ENCODE peak calls at places on chromosomes 12 and 14, in nine cellular contexts. Q is stimulated activated CD4-positive, alpha-beta T cell treated with anti-CD3 and anti-CD28 coated beads, Interleukin-4, amount 100 ng/mL, for 24 hours; G is amniotic epithelial cell; F is SJSA1; J is amygdala; Z is upper lobe of left lung; C is cardiac muscle cell; H is A172; B is activated T-cell treated with anti-CD3 and anti-CD28 coated beads, Interleukin-2, amount 50 U/mL, for 4 hours. R is an unnamed sample.

GRCh38 chr12:123363743-123364531 is 710 bp downstream of the SBNO1 start:
- DNase-seq in J (no peak), H (no peak), G (no peak), B (peak), Z (peak), C (peak), F (peak), Q (peak), R (peak)

GRCh38 chr12:113818278-113818677 is 147.8 kb downstream of the RBM19 start:
- DNase-seq in Z (no peak), F (no peak), C (no peak), B (no peak), G (no peak), H (no peak), Q (no peak), J (no peak), R (no peak)

GRCh38 chr14:53265025-53265424 is 111.9 kb upstream of the DDHD1 start:
- DNase-seq in F (no peak), C (no peak), Q (no peak), Z (no peak), H (no peak), G (peak), J (no peak), B (no peak), R (no peak)

GRCh38 chr12:121718653-121719239 is 6.2 kb downstream of the TMEM120B start:
- DNase-seq in Q (no peak), B (no peak), G (no peak), J (no peak), C (no peak), F (no peak), H (no peak), Z (no peak), R (no peak)

GRCh38 chr12:85457026-85457425 is 177.0 kb downstream of the ALX1 start:
- DNase-seq in C (no peak), G (no peak), Z (no peak), J (no peak), Q (no peak), F (no peak), H (no peak), B (no peak), R (no peak)

GRCh38 chr14:21269252-21270046 is at the start of gene HNRNPC:
- DNase-seq in B (peak), Z (peak), H (peak), J (peak), G (peak), C (peak), Q (peak), F (peak), R (peak)

GRCh38 chr12:27425306-27425705 is 21.2 kb upstream of the SMCO2 start:
- DNase-seq in B (no peak), J (no peak), C (peak), Q (no peak), F (no peak), Z (no peak), H (no peak), G (peak), R (no peak)

GRCh38 chr14:72810201-72810600 is 83.7 kb downstream of the DPF3 start:
- DNase-seq in B (peak), Q (peak), H (no peak), J (no peak), G (no peak), F (no peak), Z (no peak), C (no peak), R (no peak)

GRCh38 chr12:14907953-14908352 is 22.3 kb upstream of the MGP start:
- DNase-seq in Q (no peak), H (no peak), B (no peak), J (no peak), G (no peak), C (no peak), Z (no peak), F (no peak), R (no peak)

GRCh38 chr12:121957831-121958515 is 39.6 kb downstream of the CFAP251 start:
- DNase-seq in G (no peak), C (no peak), H (no peak), F (no peak), B (no peak), Z (no peak), J (no peak), Q (no peak), R (no peak)

GRCh38 chr12:51686727-51687126 is 95.7 kb downstream of the SCN8A start:
- DNase-seq in C (peak), Z (no peak), B (no peak), H (peak), G (peak), Q (no peak), J (no peak), F (no peak), R (no peak)

GRCh38 chr12:43282106-43282505 is 269.9 kb downstream of the ADAMTS20 start:
- DNase-seq in C (peak), Z (no peak), G (peak), H (peak), Q (no peak), J (no peak), B (no peak), F (no peak), R (no peak)

GRCh38 chr14:37566811-37567371 is 28.2 kb downstream of the FOXA1 start:
- DNase-seq in G (peak), F (no peak), C (peak), Z (no peak), B (no peak), H (peak), J (no peak), Q (no peak), R (no peak)

GRCh38 chr12:67419810-67420209 is 150.7 kb downstream of the CAND1 start:
- DNase-seq in G (no peak), Q (no peak), F (no peak), Z (no peak), J (no peak), H (no peak), C (no peak), B (no peak), R (no peak)

GRCh38 chr14:64513271-64513670 is 8.7 kb downstream of the ZBTB1 start:
- DNase-seq in Q (no peak), B (no peak), C (no peak), J (no peak), Z (no peak), F (no peak), G (no peak), H (no peak), R (no peak)

GRCh38 chr12:69903548-69903947 is 78.5 kb downstream of the MYRFL start:
- DNase-seq in G (no peak), C (no peak), F (no peak), H (no peak), J (no peak), Q (no peak), Z (no peak), B (no peak), R (no peak)

GRCh38 chr12:3213171-3213570 is 136.0 kb downstream of the TSPAN9 start:
- DNase-seq in Z (no peak), F (no peak), G (no peak), B (no peak), J (no peak), Q (no peak), H (no peak), C (no peak), R (no peak)

GRCh38 chr12:114904254-114905003 is 220.5 kb upstream of the TBX3 start:
- DNase-seq in F (no peak), C (peak), H (peak), G (peak), J (no peak), B (no peak), Z (no peak), Q (no peak), R (no peak)

GRCh38 chr12:62123721-62124203 is 136.4 kb upstream of the USP15 start:
- DNase-seq in G (peak), Q (peak), F (no peak), Z (peak), C (peak), H (peak), J (no peak), B (peak), R (peak)

GRCh38 chr14:97833291-97833690 is 1036.1 kb downstream of the VRK1 start:
- DNase-seq in H (no peak), F (no peak), C (no peak), Z (no peak), B (no peak), J (no peak), G (no peak), Q (no peak), R (no peak)

GRCh38 chr14:81981311-81981675 is 447.6 kb upstream of the SEL1L start:
- DNase-seq in F (no peak), Z (no peak), G (no peak), J (no peak), Q (no peak), C (no peak), B (no peak), H (no peak), R (no peak)

GRCh38 chr14:104685216-104685997 is 4.0 kb upstream of the INF2 start:
- DNase-seq in H (no peak), F (no peak), C (no peak), Z (no peak), B (no peak), G (no peak), Q (no peak), J (no peak), R (peak)

GRCh38 chr12:39065455-39065854 is 160.1 kb upstream of the CPNE8 start:
- DNase-seq in C (no peak), B (no peak), J (no peak), Q (no peak), G (no peak), Z (no peak), F (no peak), H (no peak), R (no peak)

GRCh38 chr12:100375023-100375737 is 18.3 kb downstream of the SLC17A8 start:
- DNase-seq in B (no peak), Z (peak), F (no peak), H (peak), J (no peak), Q (no peak), C (peak), G (no peak), R (no peak)

GRCh38 chr12:22626429-22626828 is 1.5 kb downstream of the ETNK1 start:
- DNase-seq in B (peak), J (no peak), G (peak), F (no peak), H (peak), C (peak), Z (no peak), Q (peak), R (no peak)

GRCh38 chr14:102085503-102085902 is 1.3 kb downstream of the HSP90AA1 start:
- DNase-seq in B (no peak), J (no peak), C (no peak), Z (no peak), Q (no peak), F (no peak), G (no peak), H (peak), R (no peak)

GRCh38 chr14:73047808-73048207 is 10.5 kb upstream of the RBM25 start:
- DNase-seq in G (no peak), J (no peak), H (no peak), Z (no peak), B (no peak), C (no peak), Q (no peak), F (no peak), R (no peak)

GRCh38 chr12:28622416-28622815 is 432.2 kb downstream of the CCDC91 start:
- DNase-seq in H (peak), G (peak), C (peak), Q (no peak), Z (no peak), F (peak), J (no peak), B (no peak), R (no peak)

R was measured in Caco-2.